ENCODE peak calls at places on chromosome 9, in nine cellular contexts. W, Q, T, X, J, O, R, I and D are unnamed samples.

GRCh38 chr9:5622019-5622418 is 6.9 kb upstream of the RIC1 start:
- DNase-seq in W (no peak), Q (no peak), T (no peak), X (no peak), J (no peak), O (no peak), R (no peak), I (peak; percentile 64), D (no peak)

GRCh38 chr9:91303741-91304140 is 58.0 kb downstream of the AUH start:
- DNase-seq in W (no peak), Q (no peak), T (no peak), X (no peak), J (no peak), O (no peak), R (no peak), I (no peak), D (no peak)

GRCh38 chr9:22307013-22307711 is 139.5 kb upstream of the DMRTA1 start:
- DNase-seq in W (peak; percentile 78), Q (no peak), T (no peak), X (no peak), J (no peak), O (no peak), R (no peak), I (peak; percentile 13), D (no peak)

GRCh38 chr9:1458503-1458902 is 408.3 kb downstream of the DMRT2 start:
- DNase-seq in W (no peak), Q (no peak), T (no peak), X (no peak), J (no peak), O (no peak), R (no peak), I (peak; percentile 58), D (no peak)

GRCh38 chr9:126375386-126375785 is 48.8 kb downstream of the MVB12B start:
- DNase-seq in W (no peak), Q (peak; percentile 65), T (no peak), X (peak; percentile 38), J (no peak), O (no peak), R (no peak), I (no peak), D (peak; percentile 54)

GRCh38 chr9:14654932-14655331 is 38.3 kb downstream of the ZDHHC21 start:
- DNase-seq in W (no peak), Q (no peak), T (no peak), X (no peak), J (no peak), O (no peak), R (no peak), I (no peak), D (no peak)

GRCh38 chr9:90916147-90916734 is 114.6 kb downstream of the SYK start:
- DNase-seq in W (no peak), Q (no peak), T (no peak), X (no peak), J (no peak), O (no peak), R (no peak), I (no peak), D (no peak)

GRCh38 chr9:14687042-14687719 is 6.1 kb downstream of the ZDHHC21 start:
- DNase-seq in W (no peak), Q (no peak), T (no peak), X (no peak), J (no peak), O (no peak), R (no peak), I (no peak), D (no peak)

GRCh38 chr9:121268598-121269029 is 652 bp downstream of the GSN start:
- DNase-seq in W (no peak), Q (no peak), T (peak; percentile 67), X (no peak), J (no peak), O (no peak), R (no peak), I (no peak), D (no peak)

GRCh38 chr9:89924611-89925010 is 319.8 kb downstream of the GADD45G start:
- DNase-seq in W (no peak), Q (no peak), T (no peak), X (no peak), J (no peak), O (no peak), R (peak; percentile 40), I (no peak), D (no peak)

GRCh38 chr9:90107021-90107771 is 502.4 kb downstream of the GADD45G start:
- DNase-seq in W (no peak), Q (peak; percentile 76), T (no peak), X (peak; percentile 36), J (peak; percentile 53), O (no peak), R (peak; percentile 70), I (peak; percentile 17), D (no peak)

GRCh38 chr9:96331236-96331947 is 29.4 kb upstream of the HSD17B3 start:
- DNase-seq in W (no peak), Q (no peak), T (no peak), X (no peak), J (no peak), O (no peak), R (no peak), I (peak; percentile 44), D (no peak)

GRCh38 chr9:127553793-127554192 is 58.3 kb upstream of the STXBP1 start:
- DNase-seq in W (no peak), Q (no peak), T (no peak), X (no peak), J (no peak), O (no peak), R (no peak), I (no peak), D (no peak)

GRCh38 chr9:72602629-72603028 is 81.2 kb downstream of the TMC1 start:
- DNase-seq in W (no peak), Q (no peak), T (no peak), X (no peak), J (no peak), O (no peak), R (no peak), I (no peak), D (no peak)

GRCh38 chr9:72065076-72065475 is 4.7 kb upstream of the C9orf57 start:
- DNase-seq in W (no peak), Q (no peak), T (no peak), X (no peak), J (no peak), O (no peak), R (no peak), I (peak; percentile 9), D (no peak)

GRCh38 chr9:113738898-113739604 is 137.1 kb upstream of the ZNF618 start:
- DNase-seq in W (no peak), Q (no peak), T (no peak), X (no peak), J (no peak), O (no peak), R (no peak), I (no peak), D (no peak)

GRCh38 chr9:136969774-136970173 is 7.5 kb upstream of the PTGDS start:
- DNase-seq in W (no peak), Q (no peak), T (no peak), X (no peak), J (no peak), O (no peak), R (no peak), I (no peak), D (no peak)

GRCh38 chr9:4793412-4794005 is 765 bp downstream of the RCL1 start:
- DNase-seq in W (no peak), Q (no peak), T (no peak), X (no peak), J (no peak), O (no peak), R (no peak), I (no peak), D (no peak)

GRCh38 chr9:129102791-129103594 is 7.6 kb downstream of the CRAT start:
- DNase-seq in W (peak; percentile 67), Q (peak; percentile 66), T (no peak), X (peak; percentile 52), J (peak; percentile 34), O (no peak), R (peak; percentile 69), I (peak; percentile 38), D (no peak)

GRCh38 chr9:105632807-105633206 is 29.4 kb upstream of the TAL2 start:
- DNase-seq in W (no peak), Q (no peak), T (no peak), X (no peak), J (no peak), O (no peak), R (no peak), I (no peak), D (no peak)
- H3K27ac ChIP-seq in W (no peak overlapping the region), Q (no peak overlapping the region), T (no peak overlapping the region), X (no peak overlapping the region), J (no peak overlapping the region), O (no peak overlapping the region), R (no peak overlapping the region), I (no peak overlapping the region), D (no peak overlapping the region)

GRCh38 chr9:92962846-92963245 is 15.5 kb downstream of the FGD3 start:
- DNase-seq in W (no peak), Q (no peak), T (peak; percentile 22), X (no peak), J (no peak), O (no peak), R (no peak), I (no peak), D (no peak)
- H3K27ac ChIP-seq in W (no peak overlapping the region), Q (no peak overlapping the region), T (no peak overlapping the region), X (peak overlapping the region; percentile 76), J (no peak overlapping the region), O (peak overlapping the region; percentile 95), R (no peak overlapping the region), I (no peak overlapping the region), D (no peak overlapping the region)

GRCh38 chr9:134343637-134344036 is 17.4 kb downstream of the RXRA start:
- DNase-seq in W (no peak), Q (peak; percentile 78), T (no peak), X (no peak), J (peak; percentile 60), O (no peak), R (no peak), I (no peak), D (no peak)
- H3K27ac ChIP-seq in W (no peak overlapping the region), Q (peak overlapping the region; percentile 16), T (peak overlapping the region; percentile 58), X (peak overlapping the region; percentile 39), J (peak overlapping the region; percentile 88), O (no peak overlapping the region), R (peak overlapping the region; percentile 53), I (no peak overlapping the region), D (peak overlapping the region; percentile 58)

GRCh38 chr9:33168941-33169544 is 1.9 kb upstream of the B4GALT1 start:
- DNase-seq in W (no peak), Q (no peak), T (no peak), X (no peak), J (no peak), O (no peak), R (peak; percentile 42), I (no peak), D (no peak)

GRCh38 chr9:33165263-33166151 is 1.6 kb downstream of the B4GALT1 start:
- DNase-seq in W (peak; percentile 45), Q (no peak), T (no peak), X (peak; percentile 71), J (no peak), O (no peak), R (peak; percentile 85), I (no peak), D (no peak)

GRCh38 chr9:33167949-33168535 is 906 bp upstream of the B4GALT1 start:
- DNase-seq in W (peak; percentile 38), Q (no peak), T (no peak), X (peak; percentile 33), J (no peak), O (no peak), R (peak; percentile 69), I (no peak), D (no peak)

GRCh38 chr9:33166263-33167083 is 663 bp downstream of the B4GALT1 start:
- DNase-seq in W (no peak), Q (peak; percentile 71), T (no peak), X (peak; percentile 63), J (peak; percentile 55), O (no peak), R (peak; percentile 65), I (no peak), D (no peak)

GRCh38 chr9:33167084-33167948 is at the start of gene B4GALT1:
- DNase-seq in W (peak; percentile 94), Q (peak; percentile 97), T (peak; percentile 99), X (peak; percentile 97), J (peak; percentile 98), O (peak; percentile 96), R (peak; percentile 96), I (peak; percentile 75), D (peak; percentile 81)
- H3K27ac ChIP-seq in W (peak within 1 kb of the TSS; percentile 88), Q (peak within 1 kb of the TSS; percentile 98), T (peak within 1 kb of the TSS; percentile 97), X (peak within 1 kb of the TSS; percentile 97), J (peak within 1 kb of the TSS; percentile 99), O (peak within 1 kb of the TSS; percentile 94), R (peak within 1 kb of the TSS; percentile 99), I (peak within 1 kb of the TSS; percentile 97), D (peak within 1 kb of the TSS; percentile 74)